ENCODE peak calls at places on chromosomes 11 and 22, in ten cellular contexts. T is right lobe of liver; M is CD4-positive, CD25-positive, alpha-beta regulatory T cell; E is neuronal stem cell; O is fibroblast of lung; W is astrocyte; Z is adrenal gland; X is HepG2; H is kidney; D is transverse colon. K is an unnamed sample. For H3K4me1, the result is how much of the 10 kb centered on the place peaks cover.

GRCh38 chr11:122101625-122102291 is 14.3 kb downstream of the BLID start:
- DNase-seq in T (no peak), W (peak), O (peak), D (peak), X (peak), M (no peak), E (peak), Z (peak), H (peak), K (peak)

GRCh38 chr11:9859491-9860305 is 195.8 kb downstream of the SWAP70 start:
- DNase-seq in M (no peak), D (no peak), T (no peak), Z (no peak), X (no peak), E (no peak), W (peak), H (no peak), O (peak), K (no peak)

GRCh38 chr11:77449060-77449521 is 24.8 kb downstream of the PAK1 start:
- DNase-seq in W (no peak), D (no peak), Z (no peak), M (no peak), E (no peak), H (no peak), T (no peak), X (no peak), O (no peak), K (no peak)

GRCh38 chr11:120066738-120067303 is 71.1 kb downstream of the TRIM29 start:
- DNase-seq in H (no peak), X (no peak), M (no peak), E (no peak), T (no peak), O (no peak), W (no peak), D (no peak), Z (no peak), K (no peak)

GRCh38 chr11:64652586-64653387 is 61.8 kb downstream of the SLC22A12 start:
- DNase-seq in E (peak), W (peak), D (peak), X (peak), Z (peak), M (peak), T (no peak), H (peak), O (peak), K (peak)

GRCh38 chr11:17760102-17761029 is 25.8 kb downstream of the KCNC1 start:
- DNase-seq in M (no peak), W (peak), D (peak), E (peak), O (peak), Z (peak), X (peak), T (peak), H (no peak), K (peak)

GRCh38 chr22:20400606-20401375 is 6.8 kb downstream of the ZNF74 start:
- DNase-seq in E (no peak), H (peak), X (no peak), T (no peak), Z (peak), W (no peak), O (no peak), D (no peak), M (no peak), K (peak)

GRCh38 chr22:19038164-19038546 is 84.1 kb downstream of the DGCR2 start:
- DNase-seq in T (peak), D (no peak), M (no peak), X (no peak), Z (peak), E (no peak), O (no peak), H (peak), W (no peak), K (no peak)

GRCh38 chr11:102599642-102600261 is 25.4 kb downstream of the MMP20 start:
- DNase-seq in X (peak), H (no peak), Z (no peak), T (no peak), O (peak), W (peak), M (no peak), E (no peak), D (no peak), K (no peak)

GRCh38 chr11:134339756-134340155 is 8.0 kb downstream of the GLB1L2 start:
- DNase-seq in D (peak), H (no peak), M (no peak), O (no peak), W (no peak), X (no peak), E (no peak), Z (no peak), T (no peak), K (no peak)

GRCh38 chr11:75715688-75716087 is 1.9 kb upstream of the MOGAT2 start:
- DNase-seq in Z (no peak), M (no peak), W (no peak), D (no peak), X (no peak), T (no peak), H (no peak), O (no peak), E (no peak), K (no peak)

GRCh38 chr22:48635825-48636224 is 1191.8 kb downstream of the BRD1 start:
- DNase-seq in W (no peak), X (no peak), D (peak), Z (no peak), H (no peak), T (peak), O (no peak), E (no peak), M (no peak), K (no peak)

GRCh38 chr11:111148116-111148515 is 97.4 kb upstream of the POU2AF2 start:
- DNase-seq in O (peak), T (no peak), D (no peak), X (no peak), Z (no peak), M (no peak), H (no peak), W (no peak), E (no peak), K (peak)

GRCh38 chr11:68840661-68841653 is 759 bp downstream of the CPT1A start:
- DNase-seq in O (peak), M (no peak), D (peak), W (no peak), E (no peak), H (peak), X (no peak), T (peak), Z (peak), K (peak)

GRCh38 chr22:26502688-26503561 is 9.3 kb downstream of the TFIP11 start:
- DNase-seq in D (peak), W (peak), X (no peak), Z (peak), O (peak), E (peak), T (peak), H (no peak), M (peak), K (peak)

GRCh38 chr11:67694875-67695555 is 20.6 kb upstream of the ALDH3B2 start:
- DNase-seq in M (no peak), H (no peak), D (no peak), X (no peak), T (no peak), O (no peak), Z (no peak), E (no peak), W (no peak), K (no peak)

GRCh38 chr11:70828498-70829159 is 423.7 kb downstream of the SHANK2 start:
- DNase-seq in H (no peak), D (peak), M (no peak), O (no peak), W (no peak), X (no peak), E (no peak), Z (peak), T (no peak), K (peak)

GRCh38 chr11:45336136-45336535 is 50.0 kb upstream of the SYT13 start:
- DNase-seq in X (no peak), E (no peak), O (no peak), M (no peak), D (no peak), T (no peak), W (no peak), Z (no peak), H (no peak), K (no peak)

GRCh38 chr11:123061403-123062157 is at the start of gene HSPA8:
- DNase-seq in T (peak), H (peak), E (peak), D (peak), Z (peak), O (peak), X (peak), M (peak), W (peak), K (peak)

GRCh38 chr11:92225206-92225562 is 566 bp downstream of the FAT3 start:
- DNase-seq in T (no peak), W (no peak), M (no peak), Z (no peak), D (no peak), O (no peak), H (peak), X (no peak), E (peak), K (no peak)

GRCh38 chr11:95058622-95059021 is 8.1 kb upstream of the SRSF8 start:
- DNase-seq in Z (no peak), X (no peak), H (no peak), D (no peak), E (no peak), M (no peak), T (no peak), O (no peak), W (no peak), K (no peak)

GRCh38 chr22:30344447-30345200 is 12.1 kb downstream of the SF3A1 start:
- DNase-seq in E (no peak), D (no peak), Z (no peak), H (no peak), O (no peak), X (no peak), T (no peak), W (no peak), M (no peak), K (no peak)

GRCh38 chr22:48489551-48490512 is 1337.8 kb downstream of the BRD1 start:
- DNase-seq in W (peak), X (no peak), D (no peak), H (peak), M (no peak), E (no peak), O (peak), T (peak), Z (no peak), K (no peak)

GRCh38 chr11:68039526-68040086 is 781 bp downstream of the TCIRG1 start:
- DNase-seq in H (peak), X (peak), M (no peak), T (peak), W (no peak), O (no peak), D (no peak), Z (no peak), E (no peak), K (no peak)

GRCh38 chr22:39240841-39241631 is 3.7 kb downstream of the PDGFB start:
- DNase-seq in H (peak), E (no peak), M (peak), O (no peak), T (no peak), D (peak), X (peak), Z (peak), W (no peak), K (peak)

GRCh38 chr11:93051181-93051580 is 81.7 kb downstream of the MTNR1B start:
- DNase-seq in M (no peak), W (peak), O (peak), E (no peak), D (no peak), T (no peak), H (no peak), X (no peak), Z (no peak), K (no peak)

GRCh38 chr11:8090756-8091155 is 9.7 kb downstream of the TUB start:
- DNase-seq in D (no peak), O (peak), X (peak), T (no peak), Z (peak), M (no peak), W (no peak), H (no peak), E (peak), K (peak)

GRCh38 chr11:61129608-61130523 is 27.6 kb downstream of the CD5 start:
- DNase-seq in O (peak), H (peak), T (peak), E (peak), X (peak), M (peak), W (peak), D (peak), Z (peak), K (peak)

GRCh38 chr11:125454047-125454446 is 42.0 kb downstream of the FEZ1 start:
- DNase-seq in M (no peak), O (no peak), X (no peak), Z (peak), E (no peak), H (no peak), T (no peak), D (no peak), W (no peak), K (no peak)

GRCh38 chr11:112784323-112785073 is 176.7 kb upstream of the NCAM1 start:
- DNase-seq in X (no peak), H (peak), Z (peak), T (no peak), E (no peak), M (no peak), D (peak), O (peak), W (peak), K (peak)

GRCh38 chr22:30204015-30204741 is 42.4 kb downstream of the LIF start:
- DNase-seq in W (no peak), T (peak), H (no peak), X (no peak), D (no peak), Z (peak), E (no peak), M (no peak), O (no peak), K (no peak)

GRCh38 chr22:27988704-27989103 is 69.6 kb upstream of the PITPNB start:
- DNase-seq in H (no peak), E (no peak), O (no peak), X (no peak), T (peak), M (no peak), W (no peak), D (no peak), Z (peak), K (no peak)

GRCh38 chr11:113023986-113024385 is 62.8 kb downstream of the NCAM1 start:
- DNase-seq in M (no peak), D (no peak), H (no peak), Z (no peak), E (no peak), X (no peak), O (no peak), W (no peak), T (no peak), K (no peak)

GRCh38 chr22:36453266-36453607 is 28.2 kb downstream of the TXN2 start:
- DNase-seq in D (peak), W (no peak), H (no peak), M (no peak), T (no peak), X (no peak), E (no peak), Z (no peak), O (no peak), K (no peak)

GRCh38 chr11:111454561-111455192 is 57.5 kb downstream of the BTG4 start:
- DNase-seq in X (peak), O (peak), H (no peak), Z (no peak), D (peak), T (no peak), W (peak), E (peak), M (no peak), K (peak)

GRCh38 chr11:92569717-92570116 is 345.1 kb downstream of the FAT3 start:
- DNase-seq in O (no peak), H (no peak), M (no peak), X (no peak), D (no peak), T (no peak), W (no peak), Z (no peak), E (no peak), K (no peak)

GRCh38 chr11:124570160-124570559 is 363 bp downstream of the OR8A1 start:
- DNase-seq in O (no peak), W (no peak), X (no peak), Z (no peak), D (no peak), H (no peak), T (no peak), E (no peak), M (no peak), K (no peak)

GRCh38 chr22:25694167-25694907 is 47.7 kb upstream of the MYO18B start:
- DNase-seq in E (no peak), O (no peak), M (no peak), H (no peak), X (no peak), D (no peak), T (no peak), W (no peak), Z (no peak), K (no peak)

GRCh38 chr11:118715837-118716260 is 36.4 kb upstream of the TREH start:
- DNase-seq in D (no peak), H (no peak), X (no peak), Z (no peak), T (no peak), E (no peak), W (no peak), O (no peak), M (no peak), K (peak)

GRCh38 chr22:16594026-16594425 is 1.4 kb upstream of the CCT8L2 start:
- DNase-seq in O (no peak), T (no peak), D (no peak), M (no peak), E (no peak), Z (no peak), W (no peak), H (no peak), X (no peak), K (no peak)

DNA sequence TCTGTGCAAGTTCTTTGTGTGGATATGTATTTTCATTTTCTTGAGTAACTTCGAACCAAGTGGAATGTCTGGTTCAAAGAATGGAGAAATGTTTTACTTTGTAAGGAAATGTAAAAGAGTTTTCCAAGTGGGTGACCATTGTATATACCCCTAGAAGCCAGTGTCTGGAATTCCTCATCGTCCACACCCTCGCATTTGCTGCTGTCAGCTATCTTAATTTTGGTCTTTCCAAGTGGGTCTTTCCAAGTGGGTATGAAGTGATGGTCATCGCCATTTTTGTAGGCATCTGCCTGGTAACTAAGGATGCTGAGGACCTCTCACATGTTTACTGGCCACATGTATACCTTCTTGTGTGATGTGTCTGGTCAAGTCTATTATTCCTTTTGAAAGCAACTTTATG is 547.5 kb downstream of the TBC1D22A start:
- DNase-seq in E (no peak), D (no peak), Z (peak), W (no peak), T (no peak), M (no peak), H (no peak), X (no peak), O (no peak), K (no peak)
- H3K4me1 ChIP-seq in E (under half), D (under half), Z (under half), W (under half), T (under half), M (under half), H (under half), X (under half), O (under half), K (under half)

GRCh38 chr22:50471197-50471847 is 3.5 kb downstream of the SBF1 start:
- DNase-seq in O (no peak), D (no peak), Z (peak), W (no peak), H (no peak), M (no peak), T (no peak), E (no peak), X (no peak), K (no peak)
- H3K4me1 ChIP-seq in O (under half), D (half or more), Z (under half), W (under half), H (under half), M (half or more), T (under half), E (under half), X (half or more), K (under half)

GRCh38 chr11:46348566-46348981 is 1.3 kb downstream of the DGKZ start:
- DNase-seq in E (no peak), Z (no peak), W (no peak), D (peak), T (no peak), O (no peak), M (no peak), X (no peak), H (no peak), K (no peak)
- H3K4me1 ChIP-seq in E (under half), Z (under half), W (under half), D (under half), T (under half), O (under half), M (half or more), X (half or more), H (under half), K (under half)

DNA sequence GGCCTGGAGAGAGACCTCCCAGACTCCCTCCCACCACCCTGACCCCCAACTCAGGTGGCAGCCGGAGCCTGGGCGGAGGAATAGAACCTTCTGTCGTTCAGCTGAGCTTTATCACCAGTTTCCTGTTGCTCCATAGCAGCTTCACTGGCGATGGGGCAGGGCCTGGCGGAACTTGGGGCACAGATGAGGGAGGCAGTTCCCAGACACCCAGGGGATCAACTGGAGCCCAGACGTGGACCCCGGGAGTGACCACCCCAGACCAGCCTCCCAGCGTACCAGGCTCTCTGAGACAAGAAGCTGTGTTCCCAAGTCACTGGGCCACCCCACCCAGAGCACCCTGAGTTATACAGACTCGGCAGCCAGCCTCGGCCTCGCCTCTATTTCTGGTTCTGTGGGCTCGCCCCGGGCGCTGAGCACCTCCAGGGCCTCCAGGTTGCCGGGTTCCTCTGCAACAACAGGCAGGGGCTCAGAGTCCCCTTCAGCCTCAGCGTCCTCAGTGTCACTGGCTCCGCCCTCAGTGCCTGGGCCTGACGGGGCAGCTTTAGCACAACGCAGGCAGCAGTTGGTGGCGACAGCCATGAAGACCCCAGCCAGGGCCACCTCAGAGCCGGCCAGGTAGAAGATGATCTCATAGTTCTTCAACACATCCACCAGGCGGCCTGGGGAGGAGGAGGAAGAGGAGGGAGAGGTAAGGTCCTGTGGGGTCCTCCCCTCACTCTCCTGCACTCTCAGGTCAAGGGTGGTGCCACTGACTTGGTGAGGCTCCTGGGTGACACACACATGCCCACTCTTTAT is 5.7 kb downstream of the SLC16A8 start:
- DNase-seq in M (no peak), Z (no peak), E (no peak), W (no peak), H (peak), T (peak), X (no peak), D (no peak), O (no peak), K (no peak)
- H3K4me1 ChIP-seq in M (under half), Z (under half), E (under half), W (under half), H (under half), T (under half), X (under half), D (under half), O (under half), K (under half)